ENCODE peak calls at places on chromosome 18, in nine cellular contexts. One of them, this sample, is unnamed.

GRCh38 chr18:42029100-42029499 is 74.1 kb downstream of the PIK3C3 start:
- DNase-seq in HTR-8/SVneo: no peak
- DNase-seq in mucosa of gallbladder: no peak
- DNase-seq in WTC11: no peak
- DNase-seq in hippocampal formation: no peak
- DNase-seq in dermis blood vessel endothelial cell: no peak
- DNase-seq in RPMI7951: no peak
- DNase-seq in AG09319: no peak
- DNase-seq in activated CD4-positive, alpha-beta T cell treated with anti-CD3 and anti-CD28 coated beads, Interleukin-2, amount 10 ng/mL, durations not matched to agents 24 days and 14 days: no peak
- DNase-seq in this sample: no peak

GRCh38 chr18:9841752-9842151 is 44.0 kb upstream of the TXNDC2 start:
- DNase-seq in HTR-8/SVneo: no peak
- DNase-seq in mucosa of gallbladder: no peak
- DNase-seq in WTC11: no peak
- DNase-seq in hippocampal formation: no peak
- DNase-seq in dermis blood vessel endothelial cell: no peak
- DNase-seq in RPMI7951: no peak
- DNase-seq in AG09319: no peak
- DNase-seq in activated CD4-positive, alpha-beta T cell treated with anti-CD3 and anti-CD28 coated beads, Interleukin-2, amount 10 ng/mL, durations not matched to agents 24 days and 14 days: no peak
- DNase-seq in this sample: no peak

GRCh38 chr18:57959278-57959677 is 84.7 kb upstream of the NEDD4L start:
- DNase-seq in HTR-8/SVneo: peak; percentile 29
- DNase-seq in mucosa of gallbladder: peak; percentile 51
- DNase-seq in WTC11: no peak
- DNase-seq in hippocampal formation: peak; percentile 20
- DNase-seq in dermis blood vessel endothelial cell: peak; percentile 73
- DNase-seq in RPMI7951: peak; percentile 65
- DNase-seq in AG09319: peak; percentile 10
- DNase-seq in activated CD4-positive, alpha-beta T cell treated with anti-CD3 and anti-CD28 coated beads, Interleukin-2, amount 10 ng/mL, durations not matched to agents 24 days and 14 days: no peak
- DNase-seq in this sample: peak; percentile 61

GRCh38 chr18:49561377-49562193 is at the start of gene LIPG:
- DNase-seq in HTR-8/SVneo: peak; percentile 31
- DNase-seq in mucosa of gallbladder: peak; percentile 89
- DNase-seq in WTC11: peak; percentile 67
- DNase-seq in hippocampal formation: no peak
- DNase-seq in dermis blood vessel endothelial cell: peak; percentile 77
- DNase-seq in RPMI7951: peak; percentile 43
- DNase-seq in AG09319: no peak
- DNase-seq in activated CD4-positive, alpha-beta T cell treated with anti-CD3 and anti-CD28 coated beads, Interleukin-2, amount 10 ng/mL, durations not matched to agents 24 days and 14 days: peak; percentile 85
- DNase-seq in this sample: peak; percentile 14

GRCh38 chr18:49520661-49521145 is 33.7 kb upstream of the C18orf32 start:
- DNase-seq in HTR-8/SVneo: no peak
- DNase-seq in mucosa of gallbladder: no peak
- DNase-seq in WTC11: no peak
- DNase-seq in hippocampal formation: no peak
- DNase-seq in dermis blood vessel endothelial cell: peak; percentile 10
- DNase-seq in RPMI7951: peak; percentile 25
- DNase-seq in AG09319: peak; percentile 8
- DNase-seq in activated CD4-positive, alpha-beta T cell treated with anti-CD3 and anti-CD28 coated beads, Interleukin-2, amount 10 ng/mL, durations not matched to agents 24 days and 14 days: no peak
- DNase-seq in this sample: no peak

GRCh38 chr18:7558769-7559168 is 8.3 kb upstream of the PTPRM start:
- DNase-seq in HTR-8/SVneo: no peak
- DNase-seq in mucosa of gallbladder: no peak
- DNase-seq in WTC11: no peak
- DNase-seq in hippocampal formation: no peak
- DNase-seq in dermis blood vessel endothelial cell: no peak
- DNase-seq in RPMI7951: no peak
- DNase-seq in AG09319: no peak
- DNase-seq in activated CD4-positive, alpha-beta T cell treated with anti-CD3 and anti-CD28 coated beads, Interleukin-2, amount 10 ng/mL, durations not matched to agents 24 days and 14 days: no peak
- DNase-seq in this sample: no peak

GRCh38 chr18:45497595-45498269 is 117.5 kb upstream of the SLC14A2 start:
- DNase-seq in HTR-8/SVneo: no peak
- DNase-seq in mucosa of gallbladder: no peak
- DNase-seq in WTC11: no peak
- DNase-seq in hippocampal formation: no peak
- DNase-seq in dermis blood vessel endothelial cell: no peak
- DNase-seq in RPMI7951: no peak
- DNase-seq in AG09319: no peak
- DNase-seq in activated CD4-positive, alpha-beta T cell treated with anti-CD3 and anti-CD28 coated beads, Interleukin-2, amount 10 ng/mL, durations not matched to agents 24 days and 14 days: no peak
- DNase-seq in this sample: no peak

GRCh38 chr18:43744960-43745740 is 467.9 kb upstream of the SYT4 start:
- DNase-seq in HTR-8/SVneo: no peak
- DNase-seq in mucosa of gallbladder: no peak
- DNase-seq in WTC11: no peak
- DNase-seq in hippocampal formation: no peak
- DNase-seq in dermis blood vessel endothelial cell: no peak
- DNase-seq in RPMI7951: no peak
- DNase-seq in AG09319: no peak
- DNase-seq in activated CD4-positive, alpha-beta T cell treated with anti-CD3 and anti-CD28 coated beads, Interleukin-2, amount 10 ng/mL, durations not matched to agents 24 days and 14 days: no peak
- DNase-seq in this sample: no peak

GRCh38 chr18:2610549-2610948 is 39.2 kb downstream of the NDC80 start:
- DNase-seq in HTR-8/SVneo: no peak
- DNase-seq in mucosa of gallbladder: no peak
- DNase-seq in WTC11: no peak
- DNase-seq in hippocampal formation: no peak
- DNase-seq in dermis blood vessel endothelial cell: no peak
- DNase-seq in RPMI7951: no peak
- DNase-seq in AG09319: no peak
- DNase-seq in activated CD4-positive, alpha-beta T cell treated with anti-CD3 and anti-CD28 coated beads, Interleukin-2, amount 10 ng/mL, durations not matched to agents 24 days and 14 days: no peak
- DNase-seq in this sample: no peak

GRCh38 chr18:43031169-43031568 is 84.3 kb downstream of the RIT2 start:
- DNase-seq in HTR-8/SVneo: no peak
- DNase-seq in mucosa of gallbladder: no peak
- DNase-seq in WTC11: no peak
- DNase-seq in hippocampal formation: no peak
- DNase-seq in dermis blood vessel endothelial cell: no peak
- DNase-seq in RPMI7951: no peak
- DNase-seq in AG09319: no peak
- DNase-seq in activated CD4-positive, alpha-beta T cell treated with anti-CD3 and anti-CD28 coated beads, Interleukin-2, amount 10 ng/mL, durations not matched to agents 24 days and 14 days: no peak
- DNase-seq in this sample: no peak

GRCh38 chr18:55838841-55839240 is 250.8 kb upstream of the TCF4 start:
- DNase-seq in HTR-8/SVneo: no peak
- DNase-seq in mucosa of gallbladder: no peak
- DNase-seq in WTC11: no peak
- DNase-seq in hippocampal formation: no peak
- DNase-seq in dermis blood vessel endothelial cell: no peak
- DNase-seq in RPMI7951: peak; percentile 81
- DNase-seq in AG09319: no peak
- DNase-seq in activated CD4-positive, alpha-beta T cell treated with anti-CD3 and anti-CD28 coated beads, Interleukin-2, amount 10 ng/mL, durations not matched to agents 24 days and 14 days: no peak
- DNase-seq in this sample: no peak

GRCh38 chr18:1585881-1586488 is 681.3 kb downstream of the ADCYAP1 start:
- DNase-seq in HTR-8/SVneo: peak; percentile 9
- DNase-seq in mucosa of gallbladder: no peak
- DNase-seq in WTC11: no peak
- DNase-seq in hippocampal formation: peak; percentile 54
- DNase-seq in dermis blood vessel endothelial cell: peak; percentile 52
- DNase-seq in RPMI7951: peak; percentile 41
- DNase-seq in AG09319: peak; percentile 3
- DNase-seq in activated CD4-positive, alpha-beta T cell treated with anti-CD3 and anti-CD28 coated beads, Interleukin-2, amount 10 ng/mL, durations not matched to agents 24 days and 14 days: no peak
- DNase-seq in this sample: peak; percentile 21

GRCh38 chr18:60247103-60247502 is 125.5 kb downstream of the MC4R start:
- DNase-seq in HTR-8/SVneo: no peak
- DNase-seq in mucosa of gallbladder: no peak
- DNase-seq in WTC11: no peak
- DNase-seq in hippocampal formation: no peak
- DNase-seq in dermis blood vessel endothelial cell: no peak
- DNase-seq in RPMI7951: no peak
- DNase-seq in AG09319: no peak
- DNase-seq in activated CD4-positive, alpha-beta T cell treated with anti-CD3 and anti-CD28 coated beads, Interleukin-2, amount 10 ng/mL, durations not matched to agents 24 days and 14 days: no peak
- DNase-seq in this sample: no peak

GRCh38 chr18:13437801-13438506 is 219.4 kb downstream of the LDLRAD4 start:
- DNase-seq in HTR-8/SVneo: no peak
- DNase-seq in mucosa of gallbladder: no peak
- DNase-seq in WTC11: no peak
- DNase-seq in hippocampal formation: no peak
- DNase-seq in dermis blood vessel endothelial cell: no peak
- DNase-seq in RPMI7951: no peak
- DNase-seq in AG09319: no peak
- DNase-seq in activated CD4-positive, alpha-beta T cell treated with anti-CD3 and anti-CD28 coated beads, Interleukin-2, amount 10 ng/mL, durations not matched to agents 24 days and 14 days: peak; percentile 88
- DNase-seq in this sample: no peak

GRCh38 chr18:46061796-46062195 is 10.3 kb downstream of the PSTPIP2 start:
- DNase-seq in HTR-8/SVneo: no peak
- DNase-seq in mucosa of gallbladder: no peak
- DNase-seq in WTC11: no peak
- DNase-seq in hippocampal formation: no peak
- DNase-seq in dermis blood vessel endothelial cell: no peak
- DNase-seq in RPMI7951: no peak
- DNase-seq in AG09319: no peak
- DNase-seq in activated CD4-positive, alpha-beta T cell treated with anti-CD3 and anti-CD28 coated beads, Interleukin-2, amount 10 ng/mL, durations not matched to agents 24 days and 14 days: no peak
- DNase-seq in this sample: no peak

GRCh38 chr18:62723666-62724281 is 8.4 kb downstream of the PHLPP1 start:
- DNase-seq in HTR-8/SVneo: no peak
- DNase-seq in mucosa of gallbladder: no peak
- DNase-seq in WTC11: no peak
- DNase-seq in hippocampal formation: peak; percentile 44
- DNase-seq in dermis blood vessel endothelial cell: no peak
- DNase-seq in RPMI7951: no peak
- DNase-seq in AG09319: no peak
- DNase-seq in activated CD4-positive, alpha-beta T cell treated with anti-CD3 and anti-CD28 coated beads, Interleukin-2, amount 10 ng/mL, durations not matched to agents 24 days and 14 days: no peak
- DNase-seq in this sample: no peak

GRCh38 chr18:70397259-70397925 is 108.5 kb downstream of the SOCS6 start:
- DNase-seq in HTR-8/SVneo: no peak
- DNase-seq in mucosa of gallbladder: no peak
- DNase-seq in WTC11: no peak
- DNase-seq in hippocampal formation: no peak
- DNase-seq in dermis blood vessel endothelial cell: no peak
- DNase-seq in RPMI7951: peak; percentile 36
- DNase-seq in AG09319: no peak
- DNase-seq in activated CD4-positive, alpha-beta T cell treated with anti-CD3 and anti-CD28 coated beads, Interleukin-2, amount 10 ng/mL, durations not matched to agents 24 days and 14 days: no peak
- DNase-seq in this sample: no peak

GRCh38 chr18:9401166-9401565 is 66.6 kb downstream of the TWSG1 start:
- DNase-seq in HTR-8/SVneo: no peak
- DNase-seq in mucosa of gallbladder: no peak
- DNase-seq in WTC11: no peak
- DNase-seq in hippocampal formation: no peak
- DNase-seq in dermis blood vessel endothelial cell: peak; percentile 74
- DNase-seq in RPMI7951: no peak
- DNase-seq in AG09319: no peak
- DNase-seq in activated CD4-positive, alpha-beta T cell treated with anti-CD3 and anti-CD28 coated beads, Interleukin-2, amount 10 ng/mL, durations not matched to agents 24 days and 14 days: no peak
- DNase-seq in this sample: no peak

GRCh38 chr18:46630160-46630559 is 26.9 kb downstream of the LOXHD1 start:
- DNase-seq in HTR-8/SVneo: no peak
- DNase-seq in mucosa of gallbladder: no peak
- DNase-seq in WTC11: no peak
- DNase-seq in hippocampal formation: no peak
- DNase-seq in dermis blood vessel endothelial cell: peak; percentile 6
- DNase-seq in RPMI7951: peak; percentile 58
- DNase-seq in AG09319: no peak
- DNase-seq in activated CD4-positive, alpha-beta T cell treated with anti-CD3 and anti-CD28 coated beads, Interleukin-2, amount 10 ng/mL, durations not matched to agents 24 days and 14 days: no peak
- DNase-seq in this sample: no peak

This sample was measured in SHP77.